ENCODE peak calls at places on chromosomes 1 and 21, in four cellular contexts. One of them, this sample, is unnamed.
A peak's percentile ranks its signal among the peaks of the same experiment; 100 is the strongest.

GRCh38 chr1:6343506-6344405 is 49.8 kb downstream of the ACOT7 start:
- DNase-seq in RWPE2: peak; percentile 89
- DNase-seq in MG63: peak; percentile 79
- DNase-seq in activated T-cell treated with anti-CD3 and anti-CD28 coated beads, Interleukin-2, amount 50 U/mL, for 72 hours: peak; percentile 78
- DNase-seq in this sample: peak; percentile 80

GRCh38 chr1:161084205-161084988 is 5.0 kb downstream of the NECTIN4 start:
- DNase-seq in MG63: no peak
- DNase-seq in activated T-cell treated with anti-CD3 and anti-CD28 coated beads, Interleukin-2, amount 50 U/mL, for 72 hours: no peak
- DNase-seq in RWPE2: no peak
- DNase-seq in this sample: no peak

GRCh38 chr21:36704281-36704957 is 5.5 kb downstream of the SIM2 start:
- DNase-seq in MG63: no peak
- DNase-seq in activated T-cell treated with anti-CD3 and anti-CD28 coated beads, Interleukin-2, amount 50 U/mL, for 72 hours: no peak
- DNase-seq in RWPE2: no peak
- DNase-seq in this sample: peak; percentile 49

GRCh38 chr1:9732123-9732971 is 80.8 kb downstream of the PIK3CD start:
- DNase-seq in MG63: no peak
- DNase-seq in activated T-cell treated with anti-CD3 and anti-CD28 coated beads, Interleukin-2, amount 50 U/mL, for 72 hours: no peak
- DNase-seq in RWPE2: no peak
- DNase-seq in this sample: no peak

GRCh38 chr1:56482486-56482885 is 96.9 kb downstream of the PLPP3 start:
- DNase-seq in activated T-cell treated with anti-CD3 and anti-CD28 coated beads, Interleukin-2, amount 50 U/mL, for 72 hours: no peak
- DNase-seq in RWPE2: no peak
- DNase-seq in MG63: no peak
- DNase-seq in this sample: no peak

GRCh38 chr1:31772669-31773248 is 8.6 kb upstream of the ADGRB2 start:
- DNase-seq in MG63: no peak
- DNase-seq in RWPE2: no peak
- DNase-seq in activated T-cell treated with anti-CD3 and anti-CD28 coated beads, Interleukin-2, amount 50 U/mL, for 72 hours: no peak
- DNase-seq in this sample: no peak

GRCh38 chr21:35204850-35205564 is 155.9 kb upstream of the RUNX1 start:
- DNase-seq in MG63: peak; percentile 30
- DNase-seq in activated T-cell treated with anti-CD3 and anti-CD28 coated beads, Interleukin-2, amount 50 U/mL, for 72 hours: peak; percentile 44
- DNase-seq in RWPE2: no peak
- DNase-seq in this sample: no peak

GRCh38 chr1:201172999-201173610 is 17.5 kb upstream of the IGFN1 start:
- DNase-seq in RWPE2: no peak
- DNase-seq in MG63: no peak
- DNase-seq in activated T-cell treated with anti-CD3 and anti-CD28 coated beads, Interleukin-2, amount 50 U/mL, for 72 hours: peak; percentile 8
- DNase-seq in this sample: no peak

GRCh38 chr1:52913537-52913936 is 8.0 kb downstream of the ECHDC2 start:
- DNase-seq in activated T-cell treated with anti-CD3 and anti-CD28 coated beads, Interleukin-2, amount 50 U/mL, for 72 hours: peak; percentile 14
- DNase-seq in RWPE2: no peak
- DNase-seq in MG63: no peak
- DNase-seq in this sample: no peak

GRCh38 chr1:74629283-74629682 is 44.3 kb downstream of the ERICH3 start:
- DNase-seq in MG63: no peak
- DNase-seq in RWPE2: no peak
- DNase-seq in activated T-cell treated with anti-CD3 and anti-CD28 coated beads, Interleukin-2, amount 50 U/mL, for 72 hours: no peak
- DNase-seq in this sample: no peak

GRCh38 chr1:229623838-229624237 is 2.1 kb downstream of the TAF5L start:
- DNase-seq in MG63: no peak
- DNase-seq in RWPE2: no peak
- DNase-seq in activated T-cell treated with anti-CD3 and anti-CD28 coated beads, Interleukin-2, amount 50 U/mL, for 72 hours: no peak
- DNase-seq in this sample: no peak

GRCh38 chr1:6443339-6444115 is 19.0 kb downstream of the ESPN start:
- DNase-seq in MG63: no peak
- DNase-seq in RWPE2: no peak
- DNase-seq in activated T-cell treated with anti-CD3 and anti-CD28 coated beads, Interleukin-2, amount 50 U/mL, for 72 hours: no peak
- DNase-seq in this sample: no peak

GRCh38 chr21:24716306-24716918 is 890.9 kb downstream of the MRPL39 start:
- DNase-seq in MG63: no peak
- DNase-seq in activated T-cell treated with anti-CD3 and anti-CD28 coated beads, Interleukin-2, amount 50 U/mL, for 72 hours: no peak
- DNase-seq in RWPE2: no peak
- DNase-seq in this sample: no peak

GRCh38 chr1:117061986-117062415 is 1.9 kb downstream of the TTF2 start:
- DNase-seq in MG63: no peak
- DNase-seq in RWPE2: no peak
- DNase-seq in activated T-cell treated with anti-CD3 and anti-CD28 coated beads, Interleukin-2, amount 50 U/mL, for 72 hours: peak; percentile 52
- DNase-seq in this sample: no peak

GRCh38 chr21:37257526-37257966 is 9.6 kb downstream of the VPS26C start:
- DNase-seq in RWPE2: no peak
- DNase-seq in MG63: peak; percentile 26
- DNase-seq in activated T-cell treated with anti-CD3 and anti-CD28 coated beads, Interleukin-2, amount 50 U/mL, for 72 hours: peak; percentile 41
- DNase-seq in this sample: peak; percentile 71

GRCh38 chr1:242405947-242406346 is 118.5 kb downstream of the PLD5 start:
- DNase-seq in activated T-cell treated with anti-CD3 and anti-CD28 coated beads, Interleukin-2, amount 50 U/mL, for 72 hours: no peak
- DNase-seq in MG63: no peak
- DNase-seq in RWPE2: no peak
- DNase-seq in this sample: no peak

GRCh38 chr1:201748331-201748730 is 80.6 kb upstream of the IPO9 start:
- DNase-seq in MG63: peak; percentile 95
- DNase-seq in RWPE2: no peak
- DNase-seq in activated T-cell treated with anti-CD3 and anti-CD28 coated beads, Interleukin-2, amount 50 U/mL, for 72 hours: no peak
- DNase-seq in this sample: no peak

GRCh38 chr1:52192024-52192423 is 50.1 kb downstream of the ZFYVE9 start:
- DNase-seq in activated T-cell treated with anti-CD3 and anti-CD28 coated beads, Interleukin-2, amount 50 U/mL, for 72 hours: no peak
- DNase-seq in RWPE2: no peak
- DNase-seq in MG63: no peak
- DNase-seq in this sample: no peak

GRCh38 chr1:213604477-213604876 is 383.3 kb upstream of the PROX1 start:
- DNase-seq in MG63: no peak
- DNase-seq in activated T-cell treated with anti-CD3 and anti-CD28 coated beads, Interleukin-2, amount 50 U/mL, for 72 hours: no peak
- DNase-seq in RWPE2: no peak
- DNase-seq in this sample: no peak

GRCh38 chr1:216502528-216503162 is 79.4 kb upstream of the USH2A start:
- DNase-seq in activated T-cell treated with anti-CD3 and anti-CD28 coated beads, Interleukin-2, amount 50 U/mL, for 72 hours: no peak
- DNase-seq in MG63: no peak
- DNase-seq in RWPE2: no peak
- DNase-seq in this sample: no peak

GRCh38 chr1:196902344-196902743 is 14.5 kb downstream of the CFHR4 start:
- DNase-seq in RWPE2: no peak
- DNase-seq in MG63: no peak
- DNase-seq in activated T-cell treated with anti-CD3 and anti-CD28 coated beads, Interleukin-2, amount 50 U/mL, for 72 hours: no peak
- DNase-seq in this sample: no peak

GRCh38 chr1:2135425-2135824 is 59.1 kb downstream of the FAAP20 start:
- DNase-seq in MG63: no peak
- DNase-seq in activated T-cell treated with anti-CD3 and anti-CD28 coated beads, Interleukin-2, amount 50 U/mL, for 72 hours: no peak
- DNase-seq in RWPE2: peak; percentile 79
- DNase-seq in this sample: no peak

GRCh38 chr1:194055545-194055944 is 869.1 kb upstream of the B3GALT2 start:
- DNase-seq in MG63: no peak
- DNase-seq in activated T-cell treated with anti-CD3 and anti-CD28 coated beads, Interleukin-2, amount 50 U/mL, for 72 hours: no peak
- DNase-seq in RWPE2: no peak
- DNase-seq in this sample: no peak